ENCODE peak calls at places on chromosomes 5 and 9, in nine cellular contexts. F, P, I, W, U, Q, S, N and L are unnamed samples.

GRCh38 chr5:37839441-37840035 is 303 bp downstream of the GDNF start:
- DNase-seq in F (peak; percentile 36), P (peak; percentile 46), I (no peak), W (peak; percentile 78), U (no peak), Q (peak; percentile 39), S (peak; percentile 30), N (peak; percentile 88), L (no peak)

GRCh38 chr5:155969510-155969909 is 357.5 kb upstream of the SGCD start:
- DNase-seq in F (no peak), P (no peak), I (no peak), W (no peak), U (no peak), Q (no peak), S (no peak), N (no peak), L (no peak)

GRCh38 chr9:131625848-131626670 is 80.7 kb downstream of the PRRT1B start:
- DNase-seq in F (no peak), P (no peak), I (no peak), W (no peak), U (no peak), Q (no peak), S (no peak), N (no peak), L (no peak)

GRCh38 chr9:33139421-33140228 is 27.5 kb downstream of the B4GALT1 start:
- DNase-seq in F (no peak), P (peak; percentile 91), I (no peak), W (peak; percentile 38), U (no peak), Q (no peak), S (no peak), N (peak; percentile 88), L (no peak)

GRCh38 chr9:133968966-133969617 is 23.0 kb downstream of the VAV2 start:
- DNase-seq in F (no peak), P (no peak), I (no peak), W (no peak), U (no peak), Q (no peak), S (no peak), N (no peak), L (no peak)

GRCh38 chr5:57193757-57194413 is 20.0 kb downstream of the GPBP1 start:
- DNase-seq in F (no peak), P (no peak), I (no peak), W (no peak), U (no peak), Q (no peak), S (no peak), N (no peak), L (no peak)

GRCh38 chr5:169964247-169964646 is 16.0 kb downstream of the INSYN2B start:
- DNase-seq in F (no peak), P (no peak), I (no peak), W (no peak), U (no peak), Q (no peak), S (no peak), N (no peak), L (no peak)

GRCh38 chr5:149301744-149302380 is 30.2 kb downstream of the AFAP1L1 start:
- DNase-seq in F (no peak), P (no peak), I (no peak), W (peak; percentile 51), U (no peak), Q (no peak), S (no peak), N (peak; percentile 75), L (no peak)

GRCh38 chr9:136694163-136694864 is 7.1 kb upstream of the AGPAT2 start:
- DNase-seq in F (peak; percentile 31), P (peak; percentile 61), I (peak; percentile 38), W (peak; percentile 68), U (no peak), Q (no peak), S (peak; percentile 61), N (peak; percentile 65), L (no peak)

GRCh38 chr9:134887686-134888602 is 7.3 kb downstream of the FCN2 start:
- DNase-seq in F (no peak), P (no peak), I (peak; percentile 41), W (no peak), U (no peak), Q (no peak), S (no peak), N (no peak), L (no peak)

GRCh38 chr9:116661037-116661954 is 25.8 kb upstream of the TRIM32 start:
- DNase-seq in F (peak; percentile 49), P (peak; percentile 81), I (peak; percentile 21), W (peak; percentile 86), U (peak; percentile 6), Q (peak; percentile 63), S (peak; percentile 3), N (peak; percentile 93), L (no peak)

GRCh38 chr5:132825165-132825823 is 5.2 kb downstream of the SHROOM1 start:
- DNase-seq in F (no peak), P (no peak), I (no peak), W (peak; percentile 59), U (no peak), Q (no peak), S (no peak), N (no peak), L (no peak)

GRCh38 chr5:32217886-32218396 is 43.8 kb upstream of the GOLPH3 start:
- DNase-seq in F (no peak), P (peak; percentile 23), I (peak; percentile 23), W (peak; percentile 58), U (no peak), Q (no peak), S (no peak), N (no peak), L (no peak)

GRCh38 chr9:20550326-20550725 is 72.0 kb downstream of the MLLT3 start:
- DNase-seq in F (no peak), P (no peak), I (no peak), W (no peak), U (no peak), Q (no peak), S (no peak), N (peak; percentile 9), L (no peak)

GRCh38 chr5:177457239-177458121 is 10.9 kb downstream of the PRR7 start:
- DNase-seq in F (peak; percentile 66), P (peak; percentile 98), I (peak; percentile 70), W (peak; percentile 98), U (peak; percentile 48), Q (peak; percentile 89), S (peak; percentile 81), N (peak; percentile 99), L (no peak)

GRCh38 chr5:34718516-34718915 is 62.4 kb downstream of the RAI14 start:
- DNase-seq in F (no peak), P (no peak), I (no peak), W (no peak), U (no peak), Q (no peak), S (no peak), N (no peak), L (no peak)

GRCh38 chr5:72847439-72847838 is 31.0 kb downstream of the TNPO1 start:
- DNase-seq in F (no peak), P (no peak), I (no peak), W (no peak), U (no peak), Q (no peak), S (no peak), N (no peak), L (no peak)

GRCh38 chr9:135666534-135667402 is 3.7 kb downstream of the LCN9 start:
- DNase-seq in F (no peak), P (no peak), I (no peak), W (no peak), U (no peak), Q (no peak), S (no peak), N (no peak), L (no peak)

GRCh38 chr9:23774266-23774665 is 51.8 kb downstream of the ELAVL2 start:
- DNase-seq in F (no peak), P (no peak), I (no peak), W (no peak), U (no peak), Q (no peak), S (no peak), N (peak; percentile 20), L (no peak)

GRCh38 chr5:7251127-7251526 is 144.8 kb upstream of the ADCY2 start:
- DNase-seq in F (no peak), P (no peak), I (no peak), W (no peak), U (no peak), Q (no peak), S (no peak), N (no peak), L (no peak)

GRCh38 chr5:39231705-39232525 is 12.6 kb upstream of the FYB1 start:
- DNase-seq in F (no peak), P (no peak), I (no peak), W (no peak), U (no peak), Q (no peak), S (no peak), N (peak; percentile 58), L (no peak)

GRCh38 chr5:139298242-139298641 is 4.7 kb downstream of the MATR3 start:
- DNase-seq in F (no peak), P (no peak), I (no peak), W (no peak), U (no peak), Q (no peak), S (no peak), N (no peak), L (no peak)

GRCh38 chr5:82522912-82523311 is 244.8 kb upstream of the RPS23 start:
- DNase-seq in F (peak; percentile 48), P (no peak), I (no peak), W (no peak), U (no peak), Q (no peak), S (no peak), N (no peak), L (no peak)

GRCh38 chr9:94002316-94003140 is 47.4 kb upstream of the BARX1 start:
- DNase-seq in F (peak; percentile 78), P (peak; percentile 86), I (peak; percentile 17), W (peak; percentile 64), U (peak; percentile 24), Q (peak; percentile 90), S (peak; percentile 64), N (peak; percentile 47), L (no peak)

GRCh38 chr9:116504893-116505480 is 182.1 kb upstream of the TRIM32 start:
- DNase-seq in F (no peak), P (no peak), I (no peak), W (no peak), U (no peak), Q (no peak), S (no peak), N (no peak), L (no peak)

GRCh38 chr9:95366731-95367325 is 49.3 kb upstream of the FANCC start:
- DNase-seq in F (no peak), P (no peak), I (no peak), W (peak; percentile 32), U (no peak), Q (no peak), S (no peak), N (no peak), L (no peak)

GRCh38 chr5:76701298-76701697 is 14.6 kb upstream of the F2R start:
- DNase-seq in F (no peak), P (no peak), I (no peak), W (peak; percentile 73), U (no peak), Q (no peak), S (no peak), N (peak; percentile 51), L (no peak)

GRCh38 chr5:169196059-169196458 is 104.9 kb downstream of the SLIT3 start:
- DNase-seq in F (no peak), P (no peak), I (no peak), W (no peak), U (no peak), Q (no peak), S (no peak), N (no peak), L (no peak)

GRCh38 chr5:149471406-149472183 is 79.6 kb downstream of the CSNK1A1 start:
- DNase-seq in F (no peak), P (no peak), I (no peak), W (peak; percentile 45), U (no peak), Q (no peak), S (no peak), N (peak; percentile 84), L (no peak)

GRCh38 chr5:64637144-64637543 is 53.2 kb upstream of the SHISAL2B start:
- DNase-seq in F (no peak), P (no peak), I (peak; percentile 76), W (no peak), U (no peak), Q (no peak), S (no peak), N (no peak), L (no peak)

GRCh38 chr5:67233075-67233474 is 36.5 kb upstream of the CD180 start:
- DNase-seq in F (no peak), P (no peak), I (no peak), W (no peak), U (no peak), Q (no peak), S (no peak), N (peak; percentile 7), L (no peak)